ENCODE peak calls at places on chromosomes 5 and 9, in ten cellular contexts. J is HCT116, I is tibial artery, C is breast epithelium, D is ovary, H is IMR-90, M is OCI-LY7, L is sigmoid colon, P is cardiac muscle cell, F is right lobe of liver. B is an unnamed sample. For H3K4me1, the result is how much of the 10 kb centered on the place peaks cover.

GRCh38 chr9:83043583-83043982 is 19.4 kb downstream of the RASEF start:
- DNase-seq in C (no peak), M (no peak), H (no peak), F (no peak), D (no peak), J (no peak), P (no peak), L (no peak), I (no peak), B (no peak)

GRCh38 chr9:22446589-22446949 is at the start of gene DMRTA1:
- DNase-seq in P (peak), M (no peak), F (peak), J (no peak), I (peak), L (peak), D (peak), C (peak), H (peak), B (peak)

GRCh38 chr9:90175257-90175656 is 467.4 kb downstream of the DIRAS2 start:
- DNase-seq in C (no peak), H (no peak), L (no peak), I (no peak), P (no peak), M (no peak), J (no peak), F (no peak), D (no peak), B (no peak)

GRCh38 chr9:37405764-37406380 is 16.6 kb upstream of the GRHPR start:
- DNase-seq in I (no peak), C (no peak), L (no peak), J (no peak), F (no peak), P (no peak), D (no peak), H (no peak), M (no peak), B (no peak)

GRCh38 chr5:3595102-3595961 is at the start of gene IRX1:
- DNase-seq in M (no peak), F (no peak), I (no peak), L (no peak), J (no peak), D (no peak), P (peak), H (no peak), C (no peak), B (no peak)

GRCh38 chr9:6229604-6230003 is 14.0 kb downstream of the IL33 start:
- DNase-seq in J (no peak), F (no peak), C (no peak), P (no peak), M (no peak), H (peak), I (no peak), L (no peak), D (no peak), B (no peak)

GRCh38 chr5:179152941-179153340 is 92.8 kb downstream of the ZNF354C start:
- DNase-seq in F (no peak), D (no peak), I (peak), L (no peak), M (no peak), P (no peak), C (no peak), J (no peak), H (no peak), B (no peak)

GRCh38 chr5:65981548-65981947 is 55.2 kb downstream of the ERBIN start:
- DNase-seq in H (no peak), P (no peak), D (no peak), C (no peak), F (no peak), J (no peak), I (no peak), M (no peak), L (no peak), B (no peak)

GRCh38 chr5:181246276-181247050 is 2.8 kb upstream of the RACK1 start:
- DNase-seq in P (peak), L (peak), C (peak), H (peak), M (peak), D (peak), F (peak), J (peak), I (peak), B (peak)

GRCh38 chr5:2896371-2897275 is 145.1 kb upstream of the IRX2 start:
- DNase-seq in C (no peak), L (no peak), M (no peak), H (no peak), I (no peak), J (no peak), F (no peak), P (no peak), D (no peak), B (no peak)

GRCh38 chr9:36742264-36742663 is 169.6 kb downstream of the MELK start:
- DNase-seq in I (no peak), F (no peak), H (no peak), P (no peak), J (no peak), L (no peak), M (peak), D (no peak), C (no peak), B (no peak)

GRCh38 chr9:86324901-86325300 is 29.3 kb downstream of the TUT7 start:
- DNase-seq in L (no peak), D (no peak), F (no peak), M (no peak), C (no peak), H (peak), J (no peak), I (no peak), P (no peak), B (no peak)

GRCh38 chr5:39341934-39342333 is 22.4 kb downstream of the C9 start:
- DNase-seq in C (no peak), P (no peak), M (no peak), I (no peak), J (no peak), H (no peak), L (no peak), D (no peak), F (no peak), B (no peak)

GRCh38 chr9:123406691-123407536 is 50.9 kb downstream of the CRB2 start:
- DNase-seq in I (no peak), M (no peak), D (no peak), C (no peak), F (peak), J (no peak), P (no peak), L (no peak), H (peak), B (no peak)

GRCh38 chr5:43996221-43996620 is 393.0 kb downstream of the FGF10 start:
- DNase-seq in M (no peak), F (no peak), C (no peak), D (no peak), J (no peak), H (no peak), P (no peak), L (no peak), I (no peak), B (no peak)

GRCh38 chr5:180083529-180084060 is 12.0 kb upstream of the RNF130 start:
- DNase-seq in I (no peak), P (no peak), C (no peak), L (no peak), D (no peak), F (no peak), M (no peak), J (no peak), H (no peak), B (no peak)

GRCh38 chr5:119393201-119393691 is 37.4 kb downstream of the TNFAIP8 start:
- DNase-seq in F (no peak), P (no peak), C (no peak), I (no peak), J (no peak), H (no peak), D (no peak), L (no peak), M (no peak), B (no peak)

GRCh38 chr9:136471802-136472487 is 10.9 kb downstream of the SEC16A start:
- DNase-seq in F (no peak), I (no peak), H (no peak), M (no peak), J (no peak), D (no peak), P (no peak), C (no peak), L (no peak), B (no peak)

GRCh38 chr9:116585896-116586295 is 101.2 kb upstream of the TRIM32 start:
- DNase-seq in M (no peak), L (no peak), J (no peak), C (no peak), P (no peak), D (no peak), H (no peak), I (no peak), F (no peak), B (no peak)

GRCh38 chr9:114086607-114087006 is 8.5 kb upstream of the AMBP start:
- DNase-seq in M (no peak), H (no peak), P (no peak), C (no peak), D (no peak), J (no peak), F (no peak), I (no peak), L (peak), B (no peak)

GRCh38 chr5:178389796-178390195 is 157.2 kb upstream of the PHYKPL start:
- DNase-seq in C (no peak), H (no peak), L (peak), P (no peak), F (no peak), I (no peak), M (no peak), D (no peak), J (no peak), B (peak)

GRCh38 chr9:130156672-130157071 is 15.5 kb upstream of the NCS1 start:
- DNase-seq in J (no peak), D (no peak), C (no peak), P (no peak), L (no peak), H (no peak), F (peak), M (no peak), I (peak), B (peak)

GRCh38 chr5:35863159-35863558 is 6.5 kb downstream of the IL7R start:
- DNase-seq in C (no peak), H (no peak), L (no peak), M (peak), P (no peak), D (no peak), J (no peak), I (no peak), F (no peak), B (peak)

GRCh38 chr9:112858625-112859147 is 32.0 kb downstream of the SLC46A2 start:
- DNase-seq in L (no peak), M (peak), F (no peak), H (peak), D (no peak), C (no peak), P (no peak), J (no peak), I (peak), B (no peak)

GRCh38 chr9:125772740-125773139 is 25.6 kb downstream of the PBX3 start:
- DNase-seq in L (no peak), M (no peak), F (no peak), C (no peak), J (no peak), H (no peak), P (no peak), I (no peak), D (no peak), B (no peak)

GRCh38 chr5:540215-541147 is 16.2 kb upstream of the SLC9A3 start:
- DNase-seq in J (no peak), M (no peak), F (peak), I (no peak), H (no peak), P (no peak), C (no peak), D (no peak), L (peak), B (peak)

GRCh38 chr9:80504525-80505235 is 932.9 kb downstream of the TLE4 start:
- DNase-seq in M (no peak), C (no peak), I (no peak), H (peak), P (no peak), L (no peak), F (no peak), J (no peak), D (no peak), B (no peak)

GRCh38 chr9:80503692-80504400 is 932.1 kb downstream of the TLE4 start:
- DNase-seq in I (no peak), L (no peak), M (no peak), F (no peak), C (no peak), D (no peak), H (peak), J (no peak), P (no peak), B (no peak)

GRCh38 chr9:80507611-80508010 is 935.8 kb downstream of the TLE4 start:
- DNase-seq in L (no peak), M (no peak), J (no peak), H (no peak), F (no peak), D (no peak), P (no peak), I (no peak), C (no peak), B (no peak)

DNA sequence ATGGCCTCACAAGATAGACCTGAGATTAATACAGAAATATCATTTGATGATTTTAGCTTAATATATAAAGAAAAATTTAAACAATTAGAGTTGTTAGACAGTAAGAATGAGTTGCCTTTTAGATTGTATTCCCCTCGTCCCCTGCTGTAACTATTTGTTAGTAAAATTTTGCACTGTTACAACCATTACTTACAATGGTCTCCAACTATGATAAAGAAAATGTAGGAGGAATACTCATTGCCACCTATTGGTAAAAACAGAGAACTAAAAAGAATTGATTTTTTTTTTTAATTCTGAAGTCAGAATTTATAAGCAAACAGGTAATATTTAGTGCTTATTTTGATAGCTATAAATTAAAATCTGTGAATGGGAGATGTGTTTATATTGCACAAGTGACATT is 937.6 kb downstream of the TLE4 start:
- DNase-seq in M (no peak), C (no peak), H (no peak), I (no peak), L (no peak), P (no peak), F (no peak), J (no peak), D (no peak), B (no peak)
- TF ChIP-seq CTCF in M (peak), C (no peak), H (peak), I (no peak), L (no peak), P (peak), F (no peak), J (no peak), D (no peak), B (no peak)

GRCh38 chr5:32027717-32028321 is 146.3 kb downstream of the GOLPH3 start:
- DNase-seq in H (peak), F (no peak), C (no peak), P (peak), I (peak), D (peak), J (peak), M (no peak), L (peak), B (peak)

GRCh38 chr5:32029291-32029690 is 144.8 kb downstream of the GOLPH3 start:
- DNase-seq in M (no peak), I (no peak), J (no peak), C (no peak), H (peak), D (no peak), F (no peak), L (no peak), P (no peak), B (no peak)

GRCh38 chr5:32024751-32025150 is 149.4 kb downstream of the GOLPH3 start:
- DNase-seq in L (no peak), I (no peak), F (no peak), P (no peak), H (no peak), C (no peak), M (no peak), J (no peak), D (no peak), B (no peak)

GRCh38 chr5:32030226-32030625 is 143.9 kb downstream of the GOLPH3 start:
- DNase-seq in I (no peak), P (no peak), M (no peak), F (no peak), J (no peak), D (no peak), H (no peak), C (no peak), L (no peak), B (no peak)

DNA sequence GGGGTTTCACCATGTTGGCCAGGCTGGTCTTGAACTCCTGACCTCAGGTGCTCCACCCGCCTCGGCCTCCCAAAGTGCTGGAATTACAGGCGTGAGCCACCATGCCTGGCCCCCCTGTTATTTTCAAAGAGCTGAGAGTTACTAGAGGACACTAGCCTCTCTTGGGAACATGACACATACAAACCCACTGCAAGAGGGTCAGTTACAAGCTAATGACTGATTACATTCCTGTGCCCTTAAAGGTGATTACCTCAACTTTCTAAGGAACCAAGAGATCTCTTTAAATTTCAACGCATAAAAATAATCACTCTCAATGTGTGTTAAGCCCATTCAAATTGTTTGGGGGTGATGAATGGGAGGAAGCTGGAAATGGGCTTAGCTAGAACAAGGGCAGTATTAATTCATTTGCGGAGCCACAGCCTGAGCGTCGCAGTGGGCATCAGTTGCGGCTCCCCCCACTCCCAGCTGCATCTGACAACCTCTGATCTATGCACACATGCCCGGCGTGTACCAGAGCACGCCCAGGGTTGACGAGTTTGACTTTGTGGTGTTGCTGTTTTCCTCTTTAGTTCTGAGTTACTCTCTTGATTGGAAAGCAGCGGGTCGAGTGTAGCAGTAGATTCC is 146.9 kb downstream of the GOLPH3 start:
- DNase-seq in D (no peak), L (no peak), C (no peak), J (no peak), H (no peak), F (no peak), I (no peak), P (no peak), M (no peak), B (no peak)
- H3K4me3 ChIP-seq in D (no peak), L (no peak), C (no peak), J (no peak), H (peak), F (no peak), I (no peak), P (no peak), M (no peak), B (no peak)

GRCh38 chr9:76466299-76466605 is 7.3 kb downstream of the GCNT1 start:
- DNase-seq in L (no peak), M (no peak), D (no peak), F (no peak), I (no peak), J (no peak), C (no peak), H (no peak), P (no peak), B (no peak)
- H3K4me1 ChIP-seq in L (under half), M (half or more), D (under half), F (under half), I (under half), J (under half), C (under half), H (under half), P (under half), B (under half)

DNA sequence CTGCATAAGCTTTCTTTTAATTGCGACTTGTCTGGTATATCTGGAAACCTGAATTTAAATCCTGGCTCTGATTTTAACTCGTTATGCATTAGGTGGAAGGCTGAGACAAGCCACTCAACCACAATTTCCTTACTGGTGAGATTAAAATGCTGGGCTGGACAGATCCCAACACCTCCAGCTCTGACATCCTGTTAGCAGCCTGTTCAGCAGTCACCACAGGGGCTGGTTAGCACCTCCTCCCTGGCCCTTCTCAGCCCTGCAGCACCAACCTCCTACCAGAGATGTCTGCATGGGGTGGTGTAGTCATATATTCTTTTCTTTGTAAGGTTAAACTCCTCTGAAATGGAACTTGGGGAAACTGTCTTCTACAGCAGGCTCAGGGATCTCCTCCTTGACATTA is 156.5 kb upstream of the NFIL3 start:
- DNase-seq in L (no peak), I (no peak), C (no peak), H (peak), D (no peak), F (no peak), M (no peak), P (peak), J (no peak), B (no peak)
- TF ChIP-seq CTCF in L (no peak), I (no peak), C (no peak), H (no peak), D (no peak), F (no peak), M (no peak), P (no peak), J (no peak), B (no peak)

GRCh38 chr9:92299116-92299515 is 5.6 kb upstream of the IARS1 start:
- DNase-seq in P (no peak), H (no peak), M (peak), D (no peak), F (no peak), J (no peak), L (no peak), I (no peak), C (no peak), B (no peak)
- H3K4me3 ChIP-seq in P (no peak), H (no peak), M (peak), D (no peak), F (no peak), J (no peak), L (no peak), I (no peak), C (no peak), B (no peak)

GRCh38 chr5:83919071-83920041 is 198.7 kb upstream of the HAPLN1 start:
- DNase-seq in L (no peak), C (no peak), F (no peak), M (no peak), D (no peak), J (no peak), I (no peak), P (no peak), H (peak), B (no peak)

GRCh38 chr5:83922699-83923098 is 202.0 kb upstream of the HAPLN1 start:
- DNase-seq in D (no peak), M (no peak), I (no peak), P (no peak), F (no peak), L (no peak), C (no peak), J (no peak), H (no peak), B (no peak)

GRCh38 chr5:83924171-83924570 is 203.5 kb upstream of the HAPLN1 start:
- DNase-seq in F (no peak), J (no peak), D (no peak), I (no peak), P (no peak), H (peak), L (no peak), M (no peak), C (no peak), B (no peak)

GRCh38 chr5:83924891-83925290 is 204.2 kb upstream of the HAPLN1 start:
- DNase-seq in F (no peak), J (no peak), H (peak), C (no peak), M (no peak), P (no peak), L (no peak), D (no peak), I (no peak), B (no peak)

DNA sequence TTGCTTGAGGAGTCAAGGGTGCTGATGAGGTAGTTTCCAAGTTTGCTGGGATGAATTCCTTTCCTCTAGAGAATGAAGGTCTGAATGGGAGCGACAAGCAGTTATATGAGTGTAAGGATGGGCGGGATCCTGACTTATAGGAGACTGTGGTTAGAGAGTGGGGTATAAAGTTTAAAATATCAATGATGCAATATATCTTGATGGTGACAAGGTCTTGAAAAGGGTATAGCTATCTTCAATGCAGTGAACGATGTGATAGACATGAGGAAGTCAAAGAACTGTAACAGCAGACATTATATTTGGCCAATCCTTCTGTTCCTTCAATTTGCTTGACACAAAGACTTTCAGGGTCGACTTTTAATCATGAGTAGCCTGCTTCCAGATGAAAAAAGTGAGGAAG is 201.1 kb upstream of the HAPLN1 start:
- DNase-seq in I (no peak), M (no peak), P (no peak), H (no peak), C (no peak), J (no peak), F (no peak), L (no peak), D (no peak), B (no peak)
- H3K4me1 ChIP-seq in I (under half), M (under half), P (under half), H (under half), C (under half), J (under half), F (under half), L (under half), D (under half), B (under half)

B was measured in thyroid gland.